ENCODE peak calls at places on chromosomes 11 and 22, in seven cellular contexts. One of them, this sample, is unnamed.

GRCh38 chr22:48492371-48493320 is 1335.0 kb downstream of the BRD1 start:
- DNase-seq in colonic mucosa: peak
- DNase-seq in MM.1S: peak
- DNase-seq in H7: peak
- DNase-seq in IMR-90: peak
- DNase-seq in Caco-2: peak
- DNase-seq in dorsolateral prefrontal cortex: peak
- DNase-seq in this sample: peak

GRCh38 chr11:45801723-45802315 is 3.1 kb upstream of the SLC35C1 start:
- DNase-seq in IMR-90: no peak
- DNase-seq in MM.1S: no peak
- DNase-seq in Caco-2: no peak
- DNase-seq in colonic mucosa: peak
- DNase-seq in H7: no peak
- DNase-seq in dorsolateral prefrontal cortex: no peak
- DNase-seq in this sample: no peak

GRCh38 chr11:133681901-133682300 is 149.6 kb upstream of the OPCML start:
- DNase-seq in IMR-90: no peak
- DNase-seq in H7: peak
- DNase-seq in colonic mucosa: no peak
- DNase-seq in MM.1S: no peak
- DNase-seq in dorsolateral prefrontal cortex: no peak
- DNase-seq in Caco-2: no peak
- DNase-seq in this sample: no peak

GRCh38 chr11:76622481-76623094 is 48.0 kb downstream of the LRRC32 start:
- DNase-seq in MM.1S: no peak
- DNase-seq in Caco-2: no peak
- DNase-seq in H7: no peak
- DNase-seq in dorsolateral prefrontal cortex: peak
- DNase-seq in colonic mucosa: peak
- DNase-seq in IMR-90: no peak
- DNase-seq in this sample: no peak

GRCh38 chr11:75679566-75679965 is 10.7 kb upstream of the MAP6 start:
- DNase-seq in dorsolateral prefrontal cortex: no peak
- DNase-seq in IMR-90: no peak
- DNase-seq in Caco-2: no peak
- DNase-seq in MM.1S: no peak
- DNase-seq in colonic mucosa: no peak
- DNase-seq in H7: no peak
- DNase-seq in this sample: no peak

GRCh38 chr11:104823638-104824037 is 74.6 kb downstream of the CASP12 start:
- DNase-seq in Caco-2: no peak
- DNase-seq in colonic mucosa: no peak
- DNase-seq in IMR-90: no peak
- DNase-seq in MM.1S: no peak
- DNase-seq in dorsolateral prefrontal cortex: no peak
- DNase-seq in H7: no peak
- DNase-seq in this sample: no peak

GRCh38 chr11:225734-226453 is 10.2 kb downstream of the SIRT3 start:
- DNase-seq in Caco-2: no peak
- DNase-seq in H7: no peak
- DNase-seq in dorsolateral prefrontal cortex: peak
- DNase-seq in MM.1S: no peak
- DNase-seq in IMR-90: peak
- DNase-seq in colonic mucosa: no peak
- DNase-seq in this sample: no peak

GRCh38 chr11:76805206-76805913 is 22.2 kb downstream of the TSKU start:
- DNase-seq in IMR-90: peak
- DNase-seq in MM.1S: no peak
- DNase-seq in Caco-2: no peak
- DNase-seq in H7: peak
- DNase-seq in dorsolateral prefrontal cortex: no peak
- DNase-seq in colonic mucosa: peak
- DNase-seq in this sample: no peak

GRCh38 chr22:34102633-34103032 is 182.4 kb upstream of the LARGE1 start:
- DNase-seq in MM.1S: no peak
- DNase-seq in H7: no peak
- DNase-seq in colonic mucosa: no peak
- DNase-seq in IMR-90: no peak
- DNase-seq in Caco-2: no peak
- DNase-seq in dorsolateral prefrontal cortex: no peak
- DNase-seq in this sample: no peak

GRCh38 chr11:123300874-123301695 is 106.0 kb upstream of the CLMP start:
- DNase-seq in Caco-2: no peak
- DNase-seq in MM.1S: no peak
- DNase-seq in dorsolateral prefrontal cortex: no peak
- DNase-seq in IMR-90: peak
- DNase-seq in colonic mucosa: no peak
- DNase-seq in H7: no peak
- DNase-seq in this sample: no peak

GRCh38 chr22:46338636-46339035 is 3.1 kb downstream of the TRMU start:
- DNase-seq in colonic mucosa: no peak
- DNase-seq in dorsolateral prefrontal cortex: no peak
- DNase-seq in Caco-2: no peak
- DNase-seq in IMR-90: no peak
- DNase-seq in MM.1S: no peak
- DNase-seq in H7: no peak
- DNase-seq in this sample: peak

GRCh38 chr11:117877120-117877784 is 794 bp upstream of the FXYD6 start:
- DNase-seq in IMR-90: no peak
- DNase-seq in Caco-2: no peak
- DNase-seq in H7: peak
- DNase-seq in MM.1S: no peak
- DNase-seq in dorsolateral prefrontal cortex: no peak
- DNase-seq in colonic mucosa: no peak
- DNase-seq in this sample: no peak

GRCh38 chr11:67626970-67627369 is 2.8 kb downstream of the NUDT8 start:
- DNase-seq in Caco-2: no peak
- DNase-seq in MM.1S: no peak
- DNase-seq in H7: no peak
- DNase-seq in dorsolateral prefrontal cortex: no peak
- DNase-seq in colonic mucosa: no peak
- DNase-seq in IMR-90: no peak
- DNase-seq in this sample: no peak

GRCh38 chr11:24240496-24240895 is 256.4 kb upstream of the LUZP2 start:
- DNase-seq in colonic mucosa: no peak
- DNase-seq in dorsolateral prefrontal cortex: no peak
- DNase-seq in H7: no peak
- DNase-seq in Caco-2: no peak
- DNase-seq in MM.1S: no peak
- DNase-seq in IMR-90: no peak
- DNase-seq in this sample: no peak

GRCh38 chr11:60831501-60832079 is 10.3 kb upstream of the CCDC86 start:
- DNase-seq in colonic mucosa: no peak
- DNase-seq in IMR-90: peak
- DNase-seq in MM.1S: no peak
- DNase-seq in H7: no peak
- DNase-seq in Caco-2: no peak
- DNase-seq in dorsolateral prefrontal cortex: no peak
- DNase-seq in this sample: no peak

GRCh38 chr11:8219257-8220021 is 44.2 kb downstream of the LMO1 start:
- DNase-seq in dorsolateral prefrontal cortex: peak
- DNase-seq in MM.1S: peak
- DNase-seq in H7: peak
- DNase-seq in IMR-90: peak
- DNase-seq in colonic mucosa: peak
- DNase-seq in Caco-2: peak
- DNase-seq in this sample: peak

GRCh38 chr11:102117472-102118113 is 7.3 kb downstream of the YAP1 start:
- DNase-seq in IMR-90: peak
- DNase-seq in MM.1S: no peak
- DNase-seq in Caco-2: no peak
- DNase-seq in dorsolateral prefrontal cortex: no peak
- DNase-seq in colonic mucosa: no peak
- DNase-seq in H7: no peak
- DNase-seq in this sample: no peak

GRCh38 chr11:69818243-69819108 is 740 bp downstream of the FGF3 start:
- DNase-seq in IMR-90: no peak
- DNase-seq in dorsolateral prefrontal cortex: no peak
- DNase-seq in colonic mucosa: no peak
- DNase-seq in Caco-2: peak
- DNase-seq in MM.1S: no peak
- DNase-seq in H7: peak
- DNase-seq in this sample: no peak

GRCh38 chr11:114340311-114341131 is 44.3 kb downstream of the NNMT start:
- DNase-seq in dorsolateral prefrontal cortex: peak
- DNase-seq in colonic mucosa: peak
- DNase-seq in H7: peak
- DNase-seq in IMR-90: peak
- DNase-seq in MM.1S: peak
- DNase-seq in Caco-2: peak
- DNase-seq in this sample: no peak

GRCh38 chr11:110147965-110148709 is 54.9 kb downstream of the ZC3H12C start:
- DNase-seq in Caco-2: no peak
- DNase-seq in MM.1S: no peak
- DNase-seq in dorsolateral prefrontal cortex: no peak
- DNase-seq in H7: no peak
- DNase-seq in colonic mucosa: no peak
- DNase-seq in IMR-90: peak
- DNase-seq in this sample: no peak
- H3K4me3 ChIP-seq in Caco-2: no peak
- H3K4me3 ChIP-seq in MM.1S: no peak
- H3K4me3 ChIP-seq in dorsolateral prefrontal cortex: no peak
- H3K4me3 ChIP-seq in H7: no peak
- H3K4me3 ChIP-seq in colonic mucosa: no peak
- H3K4me3 ChIP-seq in IMR-90: no peak
- H3K4me3 ChIP-seq in this sample: no peak

GRCh38 chr22:23695141-23695540 is 4.3 kb downstream of the RGL4 start:
- DNase-seq in IMR-90: no peak
- DNase-seq in dorsolateral prefrontal cortex: no peak
- DNase-seq in H7: no peak
- DNase-seq in MM.1S: no peak
- DNase-seq in Caco-2: no peak
- DNase-seq in colonic mucosa: no peak
- DNase-seq in this sample: peak

GRCh38 chr22:23690713-23691112 is at the start of gene RGL4:
- DNase-seq in H7: no peak
- DNase-seq in colonic mucosa: no peak
- DNase-seq in dorsolateral prefrontal cortex: no peak
- DNase-seq in IMR-90: no peak
- DNase-seq in Caco-2: no peak
- DNase-seq in MM.1S: no peak
- DNase-seq in this sample: no peak

GRCh38 chr22:23693979-23694680 is 3.3 kb downstream of the RGL4 start:
- DNase-seq in H7: no peak
- DNase-seq in MM.1S: no peak
- DNase-seq in dorsolateral prefrontal cortex: no peak
- DNase-seq in colonic mucosa: no peak
- DNase-seq in Caco-2: no peak
- DNase-seq in IMR-90: no peak
- DNase-seq in this sample: no peak

GRCh38 chr22:23691748-23692423 is 1.1 kb downstream of the RGL4 start:
- DNase-seq in colonic mucosa: no peak
- DNase-seq in Caco-2: no peak
- DNase-seq in dorsolateral prefrontal cortex: no peak
- DNase-seq in H7: peak
- DNase-seq in MM.1S: no peak
- DNase-seq in IMR-90: no peak
- DNase-seq in this sample: no peak

DNA sequence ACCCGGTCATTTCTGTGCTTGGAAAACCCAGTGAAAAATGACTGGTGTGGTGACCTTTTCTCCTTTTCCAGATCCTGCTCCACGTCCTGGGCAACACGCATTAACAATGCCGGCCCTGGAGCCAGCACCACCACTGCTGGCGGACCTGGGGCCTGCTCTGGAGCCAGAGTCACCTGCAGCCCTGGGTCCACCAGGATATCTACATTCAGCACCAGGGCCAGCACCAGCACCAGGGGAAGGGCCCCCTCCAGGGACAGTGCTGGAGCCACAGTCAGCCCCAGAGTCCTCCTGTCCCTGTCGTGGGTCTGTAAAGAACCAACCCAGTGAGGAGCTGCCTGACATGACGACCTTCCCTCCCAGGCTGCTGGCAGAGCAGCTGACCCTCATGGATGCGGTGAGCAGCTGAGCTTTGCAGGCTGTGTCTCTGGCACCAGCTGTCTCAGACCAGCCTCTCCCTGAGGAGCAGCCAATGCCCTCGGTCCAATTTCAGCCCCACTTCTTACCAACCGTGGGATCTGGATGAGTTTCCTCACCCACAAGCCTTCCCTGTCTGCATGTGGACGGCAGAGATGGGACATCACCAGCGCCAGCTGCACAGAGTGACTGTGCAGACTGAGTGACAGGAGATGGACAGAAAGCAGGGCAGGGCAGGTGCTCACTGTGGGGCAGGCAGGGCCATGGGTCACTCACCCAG is 1.9 kb downstream of the RGL4 start:
- DNase-seq in IMR-90: no peak
- DNase-seq in dorsolateral prefrontal cortex: no peak
- DNase-seq in colonic mucosa: no peak
- DNase-seq in Caco-2: peak
- DNase-seq in H7: peak
- DNase-seq in MM.1S: no peak
- DNase-seq in this sample: no peak
- H3K4me3 ChIP-seq in IMR-90: no peak
- H3K4me3 ChIP-seq in dorsolateral prefrontal cortex: no peak
- H3K4me3 ChIP-seq in colonic mucosa: no peak
- H3K4me3 ChIP-seq in Caco-2: no peak
- H3K4me3 ChIP-seq in H7: no peak
- H3K4me3 ChIP-seq in MM.1S: no peak
- H3K4me3 ChIP-seq in this sample: no peak

DNA sequence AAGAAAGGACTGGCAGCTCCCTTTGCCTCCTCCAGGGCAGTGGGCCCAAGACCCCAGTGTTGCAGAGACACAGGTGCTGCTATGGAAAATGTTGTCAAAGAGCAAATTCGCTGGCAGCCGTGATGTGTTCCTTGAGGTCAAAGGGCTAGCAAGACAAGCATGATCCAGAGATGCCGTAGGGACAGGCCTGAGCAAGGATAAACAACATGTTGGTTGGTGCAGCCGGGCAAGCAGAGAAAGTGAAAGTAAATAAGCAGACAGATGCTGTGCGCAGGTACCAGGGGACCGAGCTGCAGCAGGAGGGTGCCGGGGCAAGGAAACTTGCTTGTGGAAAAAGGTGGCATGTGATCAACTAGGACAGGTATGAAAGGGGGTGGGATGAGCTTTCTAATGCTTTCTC is 125.5 kb upstream of the NECTIN1 start:
- DNase-seq in H7: no peak
- DNase-seq in colonic mucosa: peak
- DNase-seq in MM.1S: peak
- DNase-seq in IMR-90: no peak
- DNase-seq in Caco-2: no peak
- DNase-seq in dorsolateral prefrontal cortex: no peak
- DNase-seq in this sample: no peak
- H3K4me3 ChIP-seq in H7: no peak
- H3K4me3 ChIP-seq in colonic mucosa: no peak
- H3K4me3 ChIP-seq in MM.1S: no peak
- H3K4me3 ChIP-seq in IMR-90: no peak
- H3K4me3 ChIP-seq in Caco-2: no peak
- H3K4me3 ChIP-seq in dorsolateral prefrontal cortex: no peak
- H3K4me3 ChIP-seq in this sample: no peak

DNA sequence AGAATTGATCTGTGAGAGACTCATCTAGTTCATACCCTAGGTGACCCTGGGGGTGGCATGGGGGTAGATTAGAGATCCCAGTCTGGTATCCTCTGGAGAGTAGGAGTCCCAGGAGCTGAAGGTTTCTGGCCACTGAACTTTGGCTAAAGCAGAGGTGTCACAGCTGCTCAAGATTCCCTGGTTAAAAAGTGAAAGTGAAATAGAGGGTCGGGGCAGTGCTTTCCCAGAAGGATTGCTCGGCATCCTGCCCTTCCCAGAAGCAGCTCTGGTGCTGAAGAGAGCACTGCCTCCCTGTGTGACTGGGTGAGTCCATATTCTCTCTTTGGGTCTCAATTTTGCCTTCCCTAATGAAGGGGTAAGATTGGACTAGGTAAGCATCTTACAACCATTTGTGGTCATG is 651 bp downstream of the IL18BP start:
- DNase-seq in colonic mucosa: no peak
- DNase-seq in H7: no peak
- DNase-seq in MM.1S: no peak
- DNase-seq in dorsolateral prefrontal cortex: no peak
- DNase-seq in IMR-90: peak
- DNase-seq in Caco-2: no peak
- DNase-seq in this sample: no peak
- H3K4me3 ChIP-seq in colonic mucosa: no peak
- H3K4me3 ChIP-seq in H7: no peak
- H3K4me3 ChIP-seq in MM.1S: no peak
- H3K4me3 ChIP-seq in dorsolateral prefrontal cortex: no peak
- H3K4me3 ChIP-seq in IMR-90: no peak
- H3K4me3 ChIP-seq in Caco-2: no peak
- H3K4me3 ChIP-seq in this sample: no peak

This sample was measured in pancreas.